ENCODE peak calls at places on chromosome 1, in nine cellular contexts. A is activated CD8-positive, alpha-beta T cell treated with anti-CD3 and anti-CD28 coated beads for 36 hours; Y is AG10803; T is activated T-helper 1 cell treated with anti-CD3 and anti-CD28 coated beads, Interleukin-2, amount 50 U/mL, for 16 hours; X is HuH-7.5; W is DMS53; H is activated CD4-positive, alpha-beta T cell treated with anti-CD3 and anti-CD28 coated beads for 24 hours; G is stimulated activated CD4-positive, alpha-beta T cell treated with anti-CD3 and anti-CD28 coated beads, Interleukin-4, amount 100 ng/mL, for 24 hours; V is AG04450. L is an unnamed sample.

GRCh38 chr1:10644307-10645128 is 151.9 kb downstream of the CASZ1 start:
- DNase-seq in Y (no peak), H (no peak), V (no peak), W (no peak), G (no peak), A (peak), X (no peak), T (no peak), L (no peak)

GRCh38 chr1:118370861-118371260 is 185.8 kb upstream of the SPAG17 start:
- DNase-seq in H (no peak), G (no peak), Y (no peak), X (no peak), V (no peak), T (no peak), W (no peak), A (no peak), L (no peak)

GRCh38 chr1:93661829-93662474 is 19.7 kb downstream of the BCAR3 start:
- DNase-seq in T (no peak), A (no peak), Y (peak), W (no peak), X (no peak), V (peak), G (no peak), H (no peak), L (no peak)

GRCh38 chr1:175373786-175374623 is 181.4 kb upstream of the KIAA0040 start:
- DNase-seq in W (peak), V (no peak), H (peak), Y (no peak), G (peak), A (peak), X (peak), T (no peak), L (peak)

GRCh38 chr1:20472860-20473711 is 12.9 kb downstream of the CAMK2N1 start:
- DNase-seq in V (no peak), X (no peak), H (no peak), A (peak), G (peak), W (peak), T (no peak), Y (no peak), L (no peak)

GRCh38 chr1:25798666-25799345 is 1.2 kb upstream of the SELENON start:
- DNase-seq in A (no peak), X (no peak), H (no peak), T (no peak), G (no peak), V (no peak), Y (no peak), W (no peak), L (no peak)

GRCh38 chr1:94642617-94643315 is 101.2 kb upstream of the F3 start:
- DNase-seq in H (no peak), A (no peak), G (no peak), V (no peak), Y (no peak), T (no peak), W (no peak), X (no peak), L (no peak)

GRCh38 chr1:68814067-68814466 is 317.2 kb upstream of the DEPDC1 start:
- DNase-seq in V (no peak), X (no peak), A (no peak), Y (no peak), H (no peak), W (peak), T (no peak), G (no peak), L (no peak)

GRCh38 chr1:232968396-232968795 is 18.0 kb downstream of the NTPCR start:
- DNase-seq in G (no peak), Y (no peak), H (no peak), A (no peak), W (no peak), X (no peak), T (no peak), V (no peak), L (no peak)

GRCh38 chr1:3902546-3902945 is 2.5 kb upstream of the C1orf174 start:
- DNase-seq in A (peak), G (peak), Y (no peak), W (no peak), T (no peak), V (no peak), H (no peak), X (no peak), L (peak)